ENCODE peak calls at places on chromosomes 2 and 18, in nine cellular contexts. K is KG1, D is head of caudate nucleus, M is activated T-cell treated with anti-CD3 and anti-CD28 coated beads for 1 hour, I is lower leg skin, V is aorta, E is GM12892, Z is GM23338, F is AG08395. J is an unnamed sample.

GRCh38 chr2:1625281-1626001 is 118.9 kb downstream of the PXDN start:
- DNase-seq in K (no peak), D (no peak), M (no peak), I (no peak), V (peak), E (no peak), Z (peak), F (peak), J (peak)

GRCh38 chr2:30385327-30385726 is 61.7 kb upstream of the LCLAT1 start:
- DNase-seq in K (no peak), D (no peak), M (no peak), I (no peak), V (no peak), E (no peak), Z (peak), F (peak), J (peak)

GRCh38 chr18:42784612-42785011 is 330.9 kb downstream of the RIT2 start:
- DNase-seq in K (no peak), D (no peak), M (no peak), I (no peak), V (no peak), E (no peak), Z (no peak), F (no peak), J (no peak)

GRCh38 chr18:57091231-57091630 is 55.7 kb upstream of the BOD1L2 start:
- DNase-seq in K (no peak), D (no peak), M (no peak), I (no peak), V (no peak), E (no peak), Z (no peak), F (no peak), J (no peak)

GRCh38 chr2:240339411-240340360 is 95.8 kb upstream of the GPC1 start:
- DNase-seq in K (no peak), D (peak), M (no peak), I (no peak), V (no peak), E (no peak), Z (no peak), F (no peak), J (peak)

GRCh38 chr18:8657873-8658521 is 47.4 kb upstream of the MTCL1 start:
- DNase-seq in K (no peak), D (peak), M (no peak), I (no peak), V (no peak), E (no peak), Z (peak), F (no peak), J (no peak)

GRCh38 chr18:57188851-57189565 is 42.1 kb downstream of the BOD1L2 start:
- DNase-seq in K (no peak), D (no peak), M (no peak), I (no peak), V (no peak), E (no peak), Z (no peak), F (no peak), J (no peak)

GRCh38 chr2:169462896-169463695 is 16.2 kb upstream of the BBS5 start:
- DNase-seq in K (no peak), D (no peak), M (no peak), I (no peak), V (no peak), E (no peak), Z (no peak), F (peak), J (no peak)

GRCh38 chr2:29526587-29527586 is 394.5 kb downstream of the ALK start:
- DNase-seq in K (no peak), D (no peak), M (no peak), I (no peak), V (no peak), E (no peak), Z (no peak), F (no peak), J (no peak)

GRCh38 chr2:236156095-236156859 is 11.9 kb downstream of the GBX2 start:
- DNase-seq in K (no peak), D (no peak), M (no peak), I (no peak), V (no peak), E (no peak), Z (no peak), F (no peak), J (no peak)

GRCh38 chr2:69720404-69720803 is 21.5 kb upstream of the ANXA4 start:
- DNase-seq in K (no peak), D (no peak), M (no peak), I (no peak), V (no peak), E (no peak), Z (no peak), F (peak), J (no peak)

GRCh38 chr18:48676346-48676745 is 137.5 kb downstream of the CTIF start:
- DNase-seq in K (no peak), D (no peak), M (no peak), I (no peak), V (no peak), E (no peak), Z (no peak), F (no peak), J (no peak)

GRCh38 chr2:37507703-37508102 is 163.3 kb downstream of the QPCT start:
- DNase-seq in K (no peak), D (no peak), M (no peak), I (no peak), V (no peak), E (no peak), Z (no peak), F (no peak), J (no peak)

GRCh38 chr2:27223416-27223815 is 6.2 kb downstream of the CAD start:
- DNase-seq in K (no peak), D (no peak), M (no peak), I (no peak), V (no peak), E (no peak), Z (no peak), F (no peak), J (no peak)